ENCODE peak calls at places on chromosomes 11 and 22, in six cellular contexts. H is stimulated activated CD4-positive, alpha-beta T cell treated with anti-CD3 and anti-CD28 coated beads, Interleukin-4, amount 100 ng/mL, for 24 hours; Y is stimulated activated CD8-positive, alpha-beta memory T cell treated with anti-CD3 and anti-CD28 coated beads, Interleukin-7, amount 100 ng/mL, for 24 hours; D is T follicular helper cell; N is HEK293T; F is suprapubic skin. K is an unnamed sample.

GRCh38 chr11:60345489-60345888 is 18.4 kb downstream of the MS4A6E start:
- DNase-seq in H (peak), Y (no peak), D (no peak), N (no peak), F (no peak), K (no peak)

GRCh38 chr11:121887564-121887963 is 228.5 kb downstream of the BLID start:
- DNase-seq in H (no peak), Y (no peak), D (no peak), N (no peak), F (no peak), K (no peak)

GRCh38 chr11:110837535-110838127 is 125.4 kb upstream of the ARHGAP20 start:
- DNase-seq in H (no peak), Y (no peak), D (no peak), N (no peak), F (no peak), K (no peak)

GRCh38 chr11:66580803-66581202 is 12.1 kb downstream of the CCDC87 start:
- DNase-seq in H (no peak), Y (no peak), D (no peak), N (no peak), F (no peak), K (peak)

GRCh38 chr11:11074686-11075370 is 217.0 kb upstream of the ZBED5 start:
- DNase-seq in H (no peak), Y (no peak), D (no peak), N (no peak), F (no peak), K (no peak)

GRCh38 chr22:24926849-24927579 is 19.5 kb downstream of the LHFPL7 start:
- DNase-seq in H (no peak), Y (no peak), D (no peak), N (no peak), F (no peak), K (no peak)

GRCh38 chr22:42270512-42271190 is at the start of gene TCF20:
- DNase-seq in H (peak), Y (peak), D (peak), N (peak), F (no peak), K (peak)

GRCh38 chr22:42670921-42671709 is 21.9 kb upstream of the CYB5R3 start:
- DNase-seq in H (no peak), Y (no peak), D (no peak), N (no peak), F (no peak), K (no peak)

GRCh38 chr11:16946477-16947282 is 67.5 kb downstream of the PLEKHA7 start:
- DNase-seq in H (no peak), Y (no peak), D (no peak), N (no peak), F (no peak), K (no peak)

GRCh38 chr22:38758276-38758945 is 2.6 kb upstream of the SUN2 start:
- DNase-seq in H (peak), Y (peak), D (peak), N (no peak), F (no peak), K (no peak)

GRCh38 chr11:65858354-65859133 is 564 bp upstream of the CFL1 start:
- DNase-seq in H (no peak), Y (no peak), D (no peak), N (no peak), F (no peak), K (no peak)

GRCh38 chr22:46501701-46502100 is 35.7 kb downstream of the CELSR1 start:
- DNase-seq in H (no peak), Y (no peak), D (no peak), N (no peak), F (no peak), K (peak)

GRCh38 chr11:76385903-76386302 is 4.8 kb downstream of the GVQW3 start:
- DNase-seq in H (no peak), Y (no peak), D (no peak), N (no peak), F (no peak), K (no peak)

GRCh38 chr11:78653294-78653909 is 78.7 kb upstream of the NARS2 start:
- DNase-seq in H (no peak), Y (no peak), D (no peak), N (no peak), F (no peak), K (no peak)